ENCODE peak calls at places on chromosome 10, in five cellular contexts. G is T-helper 2 cell, X is heart right ventricle, A is ovary, J is foreskin melanocyte. C is an unnamed sample.
A peak's percentile ranks its signal among the peaks of the same experiment; 100 is the strongest.

GRCh38 chr10:92290076-92290836 is 622 bp downstream of the CPEB3 start:
- DNase-seq in G (peak; percentile 23), X (no peak), A (no peak), J (peak; percentile 25), C (peak; percentile 26)

GRCh38 chr10:93288679-93289634 is 193.2 kb downstream of the MYOF start:
- DNase-seq in G (peak; percentile 36), X (peak; percentile 27), A (peak; percentile 71), J (peak; percentile 86), C (peak; percentile 16)

GRCh38 chr10:35208536-35208935 is 81.9 kb downstream of the CREM start:
- DNase-seq in G (peak; percentile 85), X (no peak), A (no peak), J (no peak), C (no peak)

GRCh38 chr10:117934477-117934876 is 112.3 kb downstream of the RAB11FIP2 start:
- DNase-seq in G (no peak), X (no peak), A (no peak), J (no peak), C (no peak)

GRCh38 chr10:60594476-60595051 is 183.7 kb upstream of the CDK1 start:
- DNase-seq in G (peak; percentile 56), X (no peak), A (no peak), J (no peak), C (no peak)

GRCh38 chr10:2970190-2970823 is 97.0 kb upstream of the PFKP start:
- DNase-seq in G (no peak), X (no peak), A (no peak), J (no peak), C (no peak)

GRCh38 chr10:104796817-104797216 is 155.7 kb downstream of the SORCS3 start:
- DNase-seq in G (no peak), X (no peak), A (no peak), J (no peak), C (no peak)

GRCh38 chr10:69434169-69434568 is 17.1 kb upstream of the TSPAN15 start:
- DNase-seq in G (no peak), X (no peak), A (no peak), J (no peak), C (no peak)

GRCh38 chr10:118835682-118836326 is 81.0 kb upstream of the CACUL1 start:
- DNase-seq in G (no peak), X (no peak), A (peak; percentile 45), J (no peak), C (no peak)

GRCh38 chr10:125060486-125060850 is 99.9 kb downstream of the CTBP2 start:
- DNase-seq in G (no peak), X (no peak), A (no peak), J (no peak), C (no peak)

GRCh38 chr10:11757452-11757819 is 15.3 kb downstream of the ECHDC3 start:
- DNase-seq in G (no peak), X (peak; percentile 25), A (peak; percentile 72), J (no peak), C (no peak)

GRCh38 chr10:75272896-75273295 is 37.1 kb upstream of the COMTD1 start:
- DNase-seq in G (no peak), X (no peak), A (no peak), J (no peak), C (no peak)

GRCh38 chr10:102188298-102188940 is 36.2 kb downstream of the NOLC1 start:
- DNase-seq in G (peak; percentile 48), X (no peak), A (no peak), J (no peak), C (no peak)

GRCh38 chr10:25083546-25084111 is 67.2 kb downstream of the THNSL1 start:
- DNase-seq in G (no peak), X (no peak), A (no peak), J (peak; percentile 96), C (no peak)

GRCh38 chr10:48968036-48968435 is 28.4 kb upstream of the LRRC18 start:
- DNase-seq in G (no peak), X (peak; percentile 30), A (no peak), J (no peak), C (no peak)

GRCh38 chr10:34666008-34666700 is 148.9 kb downstream of the PARD3 start:
- DNase-seq in G (peak; percentile 9), X (no peak), A (no peak), J (peak; percentile 72), C (no peak)

GRCh38 chr10:7572435-7572834 is 94.3 kb downstream of the ITIH5 start:
- DNase-seq in G (no peak), X (no peak), A (peak; percentile 45), J (no peak), C (no peak)

GRCh38 chr10:125208854-125209545 is 48.6 kb upstream of the CTBP2 start:
- DNase-seq in G (no peak), X (no peak), A (peak; percentile 42), J (no peak), C (no peak)